ENCODE peak calls at places on chromosomes 12 and 14, in five cellular contexts. K is M059J, G is anterior cingulate cortex, F is left lung, P is AG08395. C is an unnamed sample.

GRCh38 chr14:74571441-74571841 is 40.6 kb downstream of the LTBP2 start:
- DNase-seq in K (peak), G (no peak), F (no peak), P (no peak), C (peak)

GRCh38 chr12:56126732-56127239 is 1.3 kb upstream of the ESYT1 start:
- DNase-seq in K (no peak), G (no peak), F (no peak), P (no peak), C (no peak)

GRCh38 chr12:71685961-71686657 is at the start of gene TMEM19:
- DNase-seq in K (peak), G (peak), F (peak), P (peak), C (peak)

GRCh38 chr12:120709976-120710804 is at the start of gene UNC119B:
- DNase-seq in K (peak), G (peak), F (peak), P (peak), C (peak)

GRCh38 chr12:75389061-75389460 is 1.8 kb upstream of the GLIPR1L2 start:
- DNase-seq in K (peak), G (no peak), F (no peak), P (peak), C (peak)

GRCh38 chr14:30559638-30560071 is 697 bp downstream of the G2E3 start:
- DNase-seq in K (peak), G (no peak), F (no peak), P (peak), C (peak)

GRCh38 chr12:105396983-105397382 is 66.5 kb downstream of the C12orf75 start:
- DNase-seq in K (no peak), G (no peak), F (no peak), P (no peak), C (no peak)

GRCh38 chr14:93332032-93332852 is 594 bp downstream of the BTBD7 start:
- DNase-seq in K (peak), G (peak), F (peak), P (peak), C (peak)

GRCh38 chr14:30006695-30007094 is 79.0 kb upstream of the PRKD1 start:
- DNase-seq in K (no peak), G (no peak), F (no peak), P (no peak), C (no peak)

GRCh38 chr12:94792690-94793089 is 142.3 kb upstream of the TMCC3 start:
- DNase-seq in K (no peak), G (no peak), F (no peak), P (no peak), C (no peak)

GRCh38 chr12:104957388-104958008 is 592 bp downstream of the SLC41A2 start:
- DNase-seq in K (peak), G (peak), F (no peak), P (peak), C (peak)

GRCh38 chr12:31260840-31261239 is 65.1 kb downstream of the SINHCAF start:
- DNase-seq in K (no peak), G (no peak), F (no peak), P (no peak), C (no peak)

GRCh38 chr14:89915114-89915878 is 39.2 kb downstream of the EFCAB11 start:
- DNase-seq in K (peak), G (peak), F (no peak), P (peak), C (peak)

GRCh38 chr14:87640553-87640952 is 352.4 kb downstream of the GALC start:
- DNase-seq in K (no peak), G (no peak), F (no peak), P (no peak), C (no peak)